ENCODE peak calls at places on chromosome 5, in six cellular contexts. One of them, this sample, is unnamed.

GRCh38 chr5:106862450-106863193 is 808.1 kb downstream of the EFNA5 start:
- DNase-seq in HCT116: no peak
- DNase-seq in hepatocyte: no peak
- DNase-seq in neural progenitor cell: no peak
- DNase-seq in MM.1S: peak
- DNase-seq in GM23338: no peak
- DNase-seq in this sample: no peak

GRCh38 chr5:181221105-181221791 is 1.8 kb upstream of the TRIM41 start:
- DNase-seq in GM23338: peak
- DNase-seq in MM.1S: peak
- DNase-seq in hepatocyte: no peak
- DNase-seq in HCT116: no peak
- DNase-seq in neural progenitor cell: no peak
- DNase-seq in this sample: peak

GRCh38 chr5:10286552-10287227 is 21.0 kb downstream of the CMBL start:
- DNase-seq in hepatocyte: no peak
- DNase-seq in HCT116: no peak
- DNase-seq in neural progenitor cell: no peak
- DNase-seq in GM23338: no peak
- DNase-seq in MM.1S: no peak
- DNase-seq in this sample: no peak

GRCh38 chr5:109484597-109484996 is 74.8 kb upstream of the PJA2 start:
- DNase-seq in hepatocyte: no peak
- DNase-seq in MM.1S: no peak
- DNase-seq in neural progenitor cell: no peak
- DNase-seq in GM23338: no peak
- DNase-seq in HCT116: no peak
- DNase-seq in this sample: no peak

GRCh38 chr5:90461303-90461702 is 13.3 kb downstream of the MBLAC2 start:
- DNase-seq in hepatocyte: no peak
- DNase-seq in HCT116: no peak
- DNase-seq in neural progenitor cell: no peak
- DNase-seq in MM.1S: no peak
- DNase-seq in GM23338: peak
- DNase-seq in this sample: no peak

GRCh38 chr5:76620166-76620565 is 3.0 kb downstream of the F2RL2 start:
- DNase-seq in hepatocyte: no peak
- DNase-seq in neural progenitor cell: no peak
- DNase-seq in MM.1S: no peak
- DNase-seq in HCT116: no peak
- DNase-seq in GM23338: no peak
- DNase-seq in this sample: no peak

GRCh38 chr5:59001154-59001553 is 418.3 kb downstream of the RAB3C start:
- DNase-seq in hepatocyte: no peak
- DNase-seq in MM.1S: no peak
- DNase-seq in neural progenitor cell: no peak
- DNase-seq in HCT116: no peak
- DNase-seq in GM23338: no peak
- DNase-seq in this sample: no peak

GRCh38 chr5:166618555-166618954 is 1672.9 kb upstream of the WWC1 start:
- DNase-seq in neural progenitor cell: peak
- DNase-seq in HCT116: no peak
- DNase-seq in GM23338: peak
- DNase-seq in MM.1S: no peak
- DNase-seq in hepatocyte: no peak
- DNase-seq in this sample: no peak

GRCh38 chr5:43704243-43704642 is 101.3 kb downstream of the NNT start:
- DNase-seq in MM.1S: no peak
- DNase-seq in GM23338: no peak
- DNase-seq in hepatocyte: no peak
- DNase-seq in HCT116: no peak
- DNase-seq in neural progenitor cell: no peak
- DNase-seq in this sample: no peak

GRCh38 chr5:112210430-112211005 is 208.6 kb downstream of the EPB41L4A start:
- DNase-seq in HCT116: peak
- DNase-seq in neural progenitor cell: peak
- DNase-seq in hepatocyte: peak
- DNase-seq in GM23338: peak
- DNase-seq in MM.1S: peak
- DNase-seq in this sample: peak

GRCh38 chr5:171596391-171596878 is 177.0 kb downstream of the FGF18 start:
- DNase-seq in GM23338: peak
- DNase-seq in HCT116: no peak
- DNase-seq in neural progenitor cell: no peak
- DNase-seq in MM.1S: no peak
- DNase-seq in hepatocyte: peak
- DNase-seq in this sample: no peak

GRCh38 chr5:149325166-149325735 is 20.0 kb upstream of the GRPEL2 start:
- DNase-seq in GM23338: no peak
- DNase-seq in MM.1S: no peak
- DNase-seq in neural progenitor cell: no peak
- DNase-seq in hepatocyte: no peak
- DNase-seq in HCT116: no peak
- DNase-seq in this sample: no peak

GRCh38 chr5:107672212-107673105 is 1.7 kb upstream of the EFNA5 start:
- DNase-seq in HCT116: peak
- DNase-seq in hepatocyte: peak
- DNase-seq in GM23338: peak
- DNase-seq in MM.1S: peak
- DNase-seq in neural progenitor cell: peak
- DNase-seq in this sample: peak

GRCh38 chr5:94442971-94443370 is 175.4 kb downstream of the KIAA0825 start:
- DNase-seq in HCT116: no peak
- DNase-seq in hepatocyte: no peak
- DNase-seq in neural progenitor cell: no peak
- DNase-seq in GM23338: no peak
- DNase-seq in MM.1S: no peak
- DNase-seq in this sample: no peak

GRCh38 chr5:173330151-173330855 is 2.1 kb upstream of the STC2 start:
- DNase-seq in hepatocyte: peak
- DNase-seq in neural progenitor cell: peak
- DNase-seq in GM23338: peak
- DNase-seq in HCT116: no peak
- DNase-seq in MM.1S: no peak
- DNase-seq in this sample: no peak

GRCh38 chr5:180990889-180991257 is 2.2 kb downstream of the BTNL3 start:
- DNase-seq in HCT116: no peak
- DNase-seq in GM23338: no peak
- DNase-seq in hepatocyte: no peak
- DNase-seq in neural progenitor cell: no peak
- DNase-seq in MM.1S: no peak
- DNase-seq in this sample: no peak

GRCh38 chr5:125214080-125214479 is 467.6 kb upstream of the ZNF608 start:
- DNase-seq in MM.1S: no peak
- DNase-seq in hepatocyte: no peak
- DNase-seq in GM23338: no peak
- DNase-seq in HCT116: no peak
- DNase-seq in neural progenitor cell: no peak
- DNase-seq in this sample: no peak

GRCh38 chr5:152218694-152219093 is 186.4 kb downstream of the NMUR2 start:
- DNase-seq in MM.1S: no peak
- DNase-seq in hepatocyte: peak
- DNase-seq in neural progenitor cell: no peak
- DNase-seq in GM23338: no peak
- DNase-seq in HCT116: no peak
- DNase-seq in this sample: no peak

DNA sequence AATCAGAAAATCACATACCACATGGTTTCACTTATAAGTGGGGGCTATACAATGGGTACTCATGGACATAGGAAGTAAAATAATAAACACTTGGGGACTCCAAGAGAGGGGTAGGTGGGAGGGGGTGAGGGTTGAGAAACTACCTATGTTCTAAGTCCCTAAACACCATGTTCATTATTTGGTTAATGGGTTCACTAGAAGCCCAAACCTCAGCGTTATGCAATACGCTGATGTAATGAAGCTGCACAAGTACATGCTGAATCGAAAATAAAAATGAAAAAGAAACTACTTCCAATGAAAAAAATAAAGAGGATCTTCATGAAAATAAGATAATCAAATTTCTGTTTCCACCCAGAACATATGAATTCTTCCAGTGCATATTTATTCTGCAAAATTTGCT is 208.5 kb downstream of the TMEM161B start:
- DNase-seq in hepatocyte: no peak
- DNase-seq in neural progenitor cell: no peak
- DNase-seq in HCT116: no peak
- DNase-seq in GM23338: no peak
- DNase-seq in MM.1S: no peak
- DNase-seq in this sample: no peak
- H3K4me2 ChIP-seq in hepatocyte: no peak
- H3K4me2 ChIP-seq in neural progenitor cell: no peak
- H3K4me2 ChIP-seq in HCT116: no peak
- H3K4me2 ChIP-seq in GM23338: no peak
- H3K4me2 ChIP-seq in MM.1S: no peak
- H3K4me2 ChIP-seq in this sample: no peak

DNA sequence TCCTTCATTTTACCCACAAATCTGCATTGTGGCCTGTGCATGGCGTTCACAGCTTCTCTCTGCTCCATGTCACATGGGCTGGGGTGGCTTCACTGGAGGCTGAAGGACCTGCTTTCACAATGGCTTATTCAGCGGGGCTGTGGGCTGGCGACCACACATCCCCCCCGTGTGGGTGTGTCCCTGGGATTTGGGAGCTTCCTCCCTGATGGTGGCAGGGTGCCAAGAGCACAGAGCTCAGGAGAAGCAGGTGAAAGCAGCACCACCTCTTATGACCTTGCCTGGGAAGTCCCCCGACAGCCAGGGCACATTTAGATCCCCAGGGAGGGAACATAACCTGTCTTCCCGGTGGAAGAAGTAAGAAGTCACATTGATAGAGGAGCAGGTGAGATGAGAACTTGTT is 5.0 kb upstream of the MED10 start:
- DNase-seq in MM.1S: no peak
- DNase-seq in hepatocyte: no peak
- DNase-seq in HCT116: no peak
- DNase-seq in neural progenitor cell: no peak
- DNase-seq in GM23338: no peak
- DNase-seq in this sample: no peak
- H2AFZ ChIP-seq in MM.1S: no peak
- H2AFZ ChIP-seq in hepatocyte: no peak
- H2AFZ ChIP-seq in HCT116: no peak
- H2AFZ ChIP-seq in neural progenitor cell: no peak
- H2AFZ ChIP-seq in GM23338: no peak
- H2AFZ ChIP-seq in this sample: no peak

DNA sequence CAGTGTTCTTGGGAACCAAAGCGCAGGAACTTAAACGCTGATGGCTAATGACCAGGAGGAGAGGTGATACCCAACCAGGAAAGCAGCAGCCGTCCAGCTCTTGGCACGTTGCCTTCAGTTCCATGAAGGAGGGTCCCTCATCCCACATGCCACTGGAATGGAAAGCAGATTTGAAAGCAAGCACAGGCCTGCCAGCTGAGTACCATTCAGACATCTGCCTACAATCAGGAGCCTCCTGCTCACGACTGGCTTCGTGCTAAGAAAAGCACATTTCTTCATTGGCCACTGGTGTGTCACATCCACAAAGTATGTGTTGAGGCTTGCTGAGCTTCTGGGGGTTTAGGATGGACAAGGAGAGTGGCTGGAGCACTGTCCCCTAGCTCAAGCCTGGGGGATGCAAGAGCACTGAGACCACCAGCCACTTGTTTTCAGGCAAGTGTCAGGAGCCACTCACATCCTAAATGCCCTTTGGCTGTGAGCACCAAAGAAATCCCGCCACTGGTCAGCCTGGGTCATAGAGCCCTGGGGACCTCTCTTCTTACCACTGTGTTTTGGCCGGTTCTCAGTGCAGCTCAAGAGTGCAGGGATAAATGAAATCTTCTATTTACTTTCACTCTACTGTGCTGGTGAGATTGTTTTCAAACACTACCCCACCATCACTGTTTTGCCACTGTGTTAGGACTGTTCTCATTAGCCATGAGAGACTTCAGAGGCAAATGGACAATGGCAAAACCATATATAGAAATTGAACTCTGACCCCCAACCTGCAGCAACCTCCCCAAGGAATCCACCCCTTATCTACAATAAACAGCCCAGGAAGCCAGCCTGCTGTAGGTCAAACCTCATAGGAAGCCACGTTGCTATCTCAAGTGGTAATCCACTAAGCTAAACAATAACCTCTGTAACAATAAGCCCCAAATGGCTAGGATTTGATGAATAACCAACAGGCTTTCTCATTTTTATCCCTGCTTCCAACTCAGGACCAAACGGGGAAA is 58.3 kb downstream of the MTX3 start:
- DNase-seq in MM.1S: no peak
- DNase-seq in GM23338: no peak
- DNase-seq in HCT116: no peak
- DNase-seq in hepatocyte: no peak
- DNase-seq in neural progenitor cell: no peak
- DNase-seq in this sample: no peak
- TF ChIP-seq EZH2phosphoT487 in MM.1S: no peak
- TF ChIP-seq EZH2phosphoT487 in GM23338: no peak
- TF ChIP-seq EZH2phosphoT487 in HCT116: no peak
- TF ChIP-seq EZH2phosphoT487 in hepatocyte: no peak
- TF ChIP-seq EZH2phosphoT487 in neural progenitor cell: no peak
- TF ChIP-seq EZH2phosphoT487 in this sample: no peak

GRCh38 chr5:56178823-56179222 is 54.3 kb downstream of the ANKRD55 start:
- DNase-seq in MM.1S: no peak
- DNase-seq in GM23338: no peak
- DNase-seq in HCT116: no peak
- DNase-seq in neural progenitor cell: no peak
- DNase-seq in hepatocyte: no peak
- DNase-seq in this sample: no peak

GRCh38 chr5:56175028-56175427 is 58.1 kb downstream of the ANKRD55 start:
- DNase-seq in hepatocyte: no peak
- DNase-seq in GM23338: no peak
- DNase-seq in neural progenitor cell: no peak
- DNase-seq in MM.1S: no peak
- DNase-seq in HCT116: no peak
- DNase-seq in this sample: no peak

GRCh38 chr5:56175465-56175864 is 57.7 kb downstream of the ANKRD55 start:
- DNase-seq in GM23338: peak
- DNase-seq in HCT116: peak
- DNase-seq in MM.1S: no peak
- DNase-seq in hepatocyte: peak
- DNase-seq in neural progenitor cell: peak
- DNase-seq in this sample: no peak

GRCh38 chr5:56177134-56177533 is 56.0 kb downstream of the ANKRD55 start:
- DNase-seq in HCT116: no peak
- DNase-seq in hepatocyte: no peak
- DNase-seq in neural progenitor cell: no peak
- DNase-seq in GM23338: no peak
- DNase-seq in MM.1S: no peak
- DNase-seq in this sample: no peak

DNA sequence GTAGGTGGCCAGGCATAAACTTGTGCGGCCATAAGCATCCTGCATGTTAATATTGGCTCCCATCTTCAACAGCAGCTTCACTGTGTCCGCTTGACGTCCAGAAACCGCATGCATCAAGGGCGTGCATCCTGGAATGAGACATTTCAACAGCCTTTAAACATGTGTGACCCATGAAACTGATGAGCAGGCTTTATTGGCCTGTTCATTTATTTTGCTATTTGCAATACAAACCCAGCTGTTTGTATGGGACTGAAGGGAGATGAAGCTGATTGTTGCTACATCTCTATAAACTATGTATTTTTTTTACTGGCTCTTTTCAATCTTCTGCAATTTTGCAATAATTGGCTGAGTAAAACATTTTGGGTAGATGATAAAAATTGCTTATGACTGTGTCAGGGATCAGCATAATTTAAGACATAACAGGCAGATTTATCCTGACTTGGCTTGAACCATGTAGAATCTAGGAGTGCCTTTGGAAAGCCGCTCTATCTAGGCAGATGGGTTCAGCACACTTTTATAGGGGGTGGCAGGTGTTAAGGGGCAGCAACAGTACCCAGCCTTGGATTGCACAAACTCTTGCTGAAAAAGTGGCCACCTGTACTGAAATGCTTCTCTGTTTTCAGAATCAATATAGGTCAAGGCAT is 56.9 kb downstream of the ANKRD55 start:
- DNase-seq in hepatocyte: no peak
- DNase-seq in MM.1S: no peak
- DNase-seq in GM23338: no peak
- DNase-seq in neural progenitor cell: no peak
- DNase-seq in HCT116: no peak
- DNase-seq in this sample: no peak
- H3K4me2 ChIP-seq in hepatocyte: no peak
- H3K4me2 ChIP-seq in MM.1S: peak
- H3K4me2 ChIP-seq in GM23338: no peak
- H3K4me2 ChIP-seq in neural progenitor cell: no peak
- H3K4me2 ChIP-seq in HCT116: no peak
- H3K4me2 ChIP-seq in this sample: no peak

This sample was measured in OCI-LY7.